ENCODE peak calls at places on chromosomes 11 and 22, in five cellular contexts. One of them, this sample, is unnamed.

GRCh38 chr11:96015911-96016565 is 92.1 kb upstream of the MTMR2 start:
- DNase-seq in dorsolateral prefrontal cortex: no peak
- DNase-seq in uterus: no peak
- DNase-seq in NCI-H146: no peak
- DNase-seq in non-pigmented ciliary epithelial cell: no peak
- DNase-seq in this sample: no peak

GRCh38 chr11:61890536-61891330 is 612 bp downstream of the FADS3 start:
- DNase-seq in dorsolateral prefrontal cortex: peak; percentile 75
- DNase-seq in uterus: peak; percentile 60
- DNase-seq in NCI-H146: peak; percentile 64
- DNase-seq in non-pigmented ciliary epithelial cell: peak; percentile 27
- DNase-seq in this sample: peak; percentile 31

GRCh38 chr11:57568330-57568766 is 876 bp upstream of the UBE2L6 start:
- DNase-seq in dorsolateral prefrontal cortex: no peak
- DNase-seq in uterus: peak; percentile 89
- DNase-seq in NCI-H146: no peak
- DNase-seq in non-pigmented ciliary epithelial cell: peak; percentile 22
- DNase-seq in this sample: no peak

GRCh38 chr22:45972091-45972867 is 4.7 kb downstream of the WNT7B start:
- DNase-seq in dorsolateral prefrontal cortex: no peak
- DNase-seq in uterus: no peak
- DNase-seq in NCI-H146: no peak
- DNase-seq in non-pigmented ciliary epithelial cell: no peak
- DNase-seq in this sample: no peak

GRCh38 chr11:61919841-61920631 is 2.7 kb upstream of the RAB3IL1 start:
- DNase-seq in dorsolateral prefrontal cortex: peak; percentile 41
- DNase-seq in uterus: no peak
- DNase-seq in NCI-H146: no peak
- DNase-seq in non-pigmented ciliary epithelial cell: no peak
- DNase-seq in this sample: no peak

GRCh38 chr11:9569588-9570164 is 3.8 kb upstream of the WEE1 start:
- DNase-seq in dorsolateral prefrontal cortex: no peak
- DNase-seq in uterus: no peak
- DNase-seq in NCI-H146: no peak
- DNase-seq in non-pigmented ciliary epithelial cell: no peak
- DNase-seq in this sample: no peak

GRCh38 chr22:30650508-30651116 is 15.0 kb downstream of the SLC35E4 start:
- DNase-seq in dorsolateral prefrontal cortex: peak; percentile 75
- DNase-seq in uterus: no peak
- DNase-seq in NCI-H146: no peak
- DNase-seq in non-pigmented ciliary epithelial cell: no peak
- DNase-seq in this sample: peak; percentile 69

GRCh38 chr22:44410396-44411056 is 87.5 kb downstream of the RTL6 start:
- DNase-seq in dorsolateral prefrontal cortex: peak; percentile 33
- DNase-seq in uterus: no peak
- DNase-seq in NCI-H146: no peak
- DNase-seq in non-pigmented ciliary epithelial cell: no peak
- DNase-seq in this sample: no peak

GRCh38 chr22:46102752-46103151 is 47.6 kb upstream of the PPARA start:
- DNase-seq in dorsolateral prefrontal cortex: no peak
- DNase-seq in uterus: no peak
- DNase-seq in NCI-H146: no peak
- DNase-seq in non-pigmented ciliary epithelial cell: no peak
- DNase-seq in this sample: no peak

GRCh38 chr22:30873661-30874060 is 94.9 kb downstream of the MORC2 start:
- DNase-seq in dorsolateral prefrontal cortex: peak; percentile 9
- DNase-seq in uterus: no peak
- DNase-seq in NCI-H146: no peak
- DNase-seq in non-pigmented ciliary epithelial cell: no peak
- DNase-seq in this sample: no peak

GRCh38 chr11:109071712-109072524 is 350.1 kb upstream of the C11orf87 start:
- DNase-seq in dorsolateral prefrontal cortex: no peak
- DNase-seq in uterus: peak; percentile 54
- DNase-seq in NCI-H146: no peak
- DNase-seq in non-pigmented ciliary epithelial cell: no peak
- DNase-seq in this sample: no peak

GRCh38 chr11:46826310-46827044 is 19.6 kb downstream of the CKAP5 start:
- DNase-seq in dorsolateral prefrontal cortex: peak; percentile 89
- DNase-seq in uterus: peak; percentile 81
- DNase-seq in NCI-H146: peak; percentile 74
- DNase-seq in non-pigmented ciliary epithelial cell: no peak
- DNase-seq in this sample: peak; percentile 64

GRCh38 chr11:94880216-94880615 is 93.1 kb downstream of the CWC15 start:
- DNase-seq in dorsolateral prefrontal cortex: no peak
- DNase-seq in uterus: no peak
- DNase-seq in NCI-H146: no peak
- DNase-seq in non-pigmented ciliary epithelial cell: no peak
- DNase-seq in this sample: no peak

GRCh38 chr11:74683941-74684481 is 47.2 kb downstream of the CHRDL2 start:
- DNase-seq in dorsolateral prefrontal cortex: peak; percentile 39
- DNase-seq in uterus: peak; percentile 18
- DNase-seq in NCI-H146: no peak
- DNase-seq in non-pigmented ciliary epithelial cell: no peak
- DNase-seq in this sample: no peak

GRCh38 chr11:72769680-72770079 is 17.5 kb upstream of the ARAP1 start:
- DNase-seq in dorsolateral prefrontal cortex: no peak
- DNase-seq in uterus: no peak
- DNase-seq in NCI-H146: no peak
- DNase-seq in non-pigmented ciliary epithelial cell: no peak
- DNase-seq in this sample: no peak

GRCh38 chr11:134498326-134499139 is 86.5 kb upstream of the B3GAT1 start:
- DNase-seq in dorsolateral prefrontal cortex: peak; percentile 46
- DNase-seq in uterus: no peak
- DNase-seq in NCI-H146: no peak
- DNase-seq in non-pigmented ciliary epithelial cell: no peak
- DNase-seq in this sample: peak; percentile 70

GRCh38 chr22:48651036-48651890 is 1176.4 kb downstream of the BRD1 start:
- DNase-seq in dorsolateral prefrontal cortex: no peak
- DNase-seq in uterus: no peak
- DNase-seq in NCI-H146: no peak
- DNase-seq in non-pigmented ciliary epithelial cell: no peak
- DNase-seq in this sample: peak; percentile 56